ENCODE peak calls at places on chromosome 11, in five cellular contexts. One of them, this sample, is unnamed.

GRCh38 chr11:69227271-69227670 is 66.7 kb upstream of the MYEOV start:
- DNase-seq in HCT116: no peak
- DNase-seq in Calu3: no peak
- DNase-seq in A673: no peak
- DNase-seq in cardiac muscle cell: no peak
- DNase-seq in this sample: no peak

GRCh38 chr11:34345012-34345804 is 12.6 kb downstream of the ABTB2 start:
- DNase-seq in Calu3: peak; percentile 82
- DNase-seq in HCT116: peak; percentile 52
- DNase-seq in A673: peak; percentile 46
- DNase-seq in cardiac muscle cell: peak; percentile 77
- DNase-seq in this sample: no peak

GRCh38 chr11:29183301-29183700 is 833.5 kb downstream of the KCNA4 start:
- DNase-seq in Calu3: no peak
- DNase-seq in HCT116: no peak
- DNase-seq in cardiac muscle cell: no peak
- DNase-seq in A673: no peak
- DNase-seq in this sample: no peak

GRCh38 chr11:103279821-103280220 is 170.6 kb downstream of the DYNC2H1 start:
- DNase-seq in cardiac muscle cell: no peak
- DNase-seq in Calu3: no peak
- DNase-seq in A673: no peak
- DNase-seq in HCT116: no peak
- DNase-seq in this sample: no peak

GRCh38 chr11:116096596-116096995 is 592.4 kb upstream of the CADM1 start:
- DNase-seq in HCT116: no peak
- DNase-seq in A673: no peak
- DNase-seq in cardiac muscle cell: no peak
- DNase-seq in Calu3: no peak
- DNase-seq in this sample: no peak

GRCh38 chr11:57248780-57249383 is 11.8 kb upstream of the APLNR start:
- DNase-seq in A673: peak; percentile 71
- DNase-seq in cardiac muscle cell: peak; percentile 83
- DNase-seq in HCT116: peak; percentile 27
- DNase-seq in Calu3: peak; percentile 80
- DNase-seq in this sample: peak; percentile 63

GRCh38 chr11:45654242-45654641 is 11.2 kb downstream of the CHST1 start:
- DNase-seq in HCT116: no peak
- DNase-seq in Calu3: no peak
- DNase-seq in A673: no peak
- DNase-seq in cardiac muscle cell: no peak
- DNase-seq in this sample: no peak

GRCh38 chr11:10631761-10632160 is 61.8 kb downstream of the IRAG1 start:
- DNase-seq in A673: no peak
- DNase-seq in cardiac muscle cell: no peak
- DNase-seq in Calu3: no peak
- DNase-seq in HCT116: no peak
- DNase-seq in this sample: no peak

GRCh38 chr11:46390331-46391171 is 1.0 kb downstream of the CHRM4 start:
- DNase-seq in A673: peak; percentile 64
- DNase-seq in cardiac muscle cell: no peak
- DNase-seq in HCT116: no peak
- DNase-seq in Calu3: no peak
- DNase-seq in this sample: no peak

GRCh38 chr11:76159303-76159937 is 46.9 kb downstream of the WNT11 start:
- DNase-seq in A673: no peak
- DNase-seq in cardiac muscle cell: no peak
- DNase-seq in HCT116: no peak
- DNase-seq in Calu3: no peak
- DNase-seq in this sample: no peak

GRCh38 chr11:128519353-128519752 is 68.0 kb downstream of the ETS1 start:
- DNase-seq in HCT116: no peak
- DNase-seq in A673: no peak
- DNase-seq in cardiac muscle cell: no peak
- DNase-seq in Calu3: no peak
- DNase-seq in this sample: no peak

GRCh38 chr11:111631666-111632039 is 29.4 kb downstream of the SIK2 start:
- DNase-seq in Calu3: no peak
- DNase-seq in HCT116: no peak
- DNase-seq in A673: peak; percentile 87
- DNase-seq in cardiac muscle cell: peak; percentile 74
- DNase-seq in this sample: no peak

GRCh38 chr11:31711137-31711536 is 100.0 kb downstream of the PAX6 start:
- DNase-seq in A673: no peak
- DNase-seq in cardiac muscle cell: no peak
- DNase-seq in HCT116: no peak
- DNase-seq in Calu3: no peak
- DNase-seq in this sample: no peak

GRCh38 chr11:9774591-9775392 is 110.9 kb downstream of the SWAP70 start:
- DNase-seq in cardiac muscle cell: peak; percentile 78
- DNase-seq in HCT116: no peak
- DNase-seq in A673: no peak
- DNase-seq in Calu3: no peak
- DNase-seq in this sample: no peak

GRCh38 chr11:115845872-115846271 is 341.7 kb upstream of the CADM1 start:
- DNase-seq in HCT116: no peak
- DNase-seq in A673: no peak
- DNase-seq in cardiac muscle cell: no peak
- DNase-seq in Calu3: no peak
- DNase-seq in this sample: no peak

GRCh38 chr11:119157088-119157487 is 8.2 kb downstream of the ABCG4 start:
- DNase-seq in cardiac muscle cell: no peak
- DNase-seq in Calu3: peak; percentile 9
- DNase-seq in HCT116: no peak
- DNase-seq in A673: no peak
- DNase-seq in this sample: no peak

GRCh38 chr11:128406365-128406706 is 181.0 kb downstream of the ETS1 start:
- DNase-seq in cardiac muscle cell: no peak
- DNase-seq in Calu3: no peak
- DNase-seq in A673: no peak
- DNase-seq in HCT116: no peak
- DNase-seq in this sample: no peak

GRCh38 chr11:127651888-127652221 is 651.3 kb upstream of the KIRREL3 start:
- DNase-seq in cardiac muscle cell: no peak
- DNase-seq in A673: no peak
- DNase-seq in HCT116: no peak
- DNase-seq in Calu3: no peak
- DNase-seq in this sample: no peak

GRCh38 chr11:111438846-111439520 is 59.9 kb upstream of the POU2AF1 start:
- DNase-seq in Calu3: no peak
- DNase-seq in HCT116: no peak
- DNase-seq in A673: peak; percentile 34
- DNase-seq in cardiac muscle cell: no peak
- DNase-seq in this sample: no peak

GRCh38 chr11:72703281-72704008 is 29.2 kb upstream of the PDE2A start:
- DNase-seq in Calu3: no peak
- DNase-seq in HCT116: no peak
- DNase-seq in cardiac muscle cell: peak; percentile 88
- DNase-seq in A673: no peak
- DNase-seq in this sample: no peak

GRCh38 chr11:123507043-123507442 is 77.0 kb downstream of the GRAMD1B start:
- DNase-seq in A673: no peak
- DNase-seq in HCT116: no peak
- DNase-seq in Calu3: no peak
- DNase-seq in cardiac muscle cell: no peak
- DNase-seq in this sample: no peak

GRCh38 chr11:124483422-124483821 is 37.9 kb upstream of the OR8B8 start:
- DNase-seq in HCT116: no peak
- DNase-seq in Calu3: no peak
- DNase-seq in A673: peak; percentile 36
- DNase-seq in cardiac muscle cell: no peak
- DNase-seq in this sample: no peak

GRCh38 chr11:47369676-47370075 is 8.7 kb downstream of the SPI1 start:
- DNase-seq in HCT116: no peak
- DNase-seq in Calu3: no peak
- DNase-seq in A673: no peak
- DNase-seq in cardiac muscle cell: no peak
- DNase-seq in this sample: no peak

GRCh38 chr11:76734456-76735217 is 48.5 kb upstream of the TSKU start:
- DNase-seq in Calu3: no peak
- DNase-seq in cardiac muscle cell: no peak
- DNase-seq in A673: no peak
- DNase-seq in HCT116: no peak
- DNase-seq in this sample: no peak

GRCh38 chr11:109304159-109304558 is 117.8 kb upstream of the C11orf87 start:
- DNase-seq in A673: no peak
- DNase-seq in Calu3: no peak
- DNase-seq in cardiac muscle cell: peak; percentile 13
- DNase-seq in HCT116: no peak
- DNase-seq in this sample: no peak

GRCh38 chr11:554428-554823 is 6.1 kb downstream of the LMNTD2 start:
- DNase-seq in Calu3: no peak
- DNase-seq in HCT116: no peak
- DNase-seq in cardiac muscle cell: no peak
- DNase-seq in A673: no peak
- DNase-seq in this sample: no peak

GRCh38 chr11:62256281-62256680 is 13.7 kb upstream of the SCGB2A2 start:
- DNase-seq in Calu3: no peak
- DNase-seq in cardiac muscle cell: no peak
- DNase-seq in A673: no peak
- DNase-seq in HCT116: no peak
- DNase-seq in this sample: no peak

GRCh38 chr11:128451651-128452470 is 135.5 kb downstream of the ETS1 start:
- DNase-seq in cardiac muscle cell: peak; percentile 92
- DNase-seq in HCT116: no peak
- DNase-seq in A673: no peak
- DNase-seq in Calu3: peak; percentile 50
- DNase-seq in this sample: no peak

GRCh38 chr11:33013706-33014105 is 2.0 kb upstream of the DEPDC7 start:
- DNase-seq in Calu3: no peak
- DNase-seq in A673: no peak
- DNase-seq in HCT116: no peak
- DNase-seq in cardiac muscle cell: no peak
- DNase-seq in this sample: no peak

GRCh38 chr11:86802601-86803051 is 2.3 kb downstream of the PRSS23 start:
- DNase-seq in cardiac muscle cell: peak; percentile 65
- DNase-seq in A673: peak; percentile 82
- DNase-seq in Calu3: peak; percentile 25
- DNase-seq in HCT116: peak; percentile 53
- DNase-seq in this sample: no peak

GRCh38 chr11:78171951-78172350 is 16.5 kb downstream of the KCTD21 start:
- DNase-seq in A673: no peak
- DNase-seq in cardiac muscle cell: no peak
- DNase-seq in HCT116: no peak
- DNase-seq in Calu3: no peak
- DNase-seq in this sample: no peak

GRCh38 chr11:26851696-26852095 is 129.8 kb upstream of the SLC5A12 start:
- DNase-seq in cardiac muscle cell: no peak
- DNase-seq in Calu3: no peak
- DNase-seq in HCT116: no peak
- DNase-seq in A673: no peak
- DNase-seq in this sample: no peak

GRCh38 chr11:7651700-7652099 is 21.6 kb downstream of the CYB5R2 start:
- DNase-seq in HCT116: no peak
- DNase-seq in Calu3: no peak
- DNase-seq in cardiac muscle cell: no peak
- DNase-seq in A673: no peak
- DNase-seq in this sample: no peak

DNA sequence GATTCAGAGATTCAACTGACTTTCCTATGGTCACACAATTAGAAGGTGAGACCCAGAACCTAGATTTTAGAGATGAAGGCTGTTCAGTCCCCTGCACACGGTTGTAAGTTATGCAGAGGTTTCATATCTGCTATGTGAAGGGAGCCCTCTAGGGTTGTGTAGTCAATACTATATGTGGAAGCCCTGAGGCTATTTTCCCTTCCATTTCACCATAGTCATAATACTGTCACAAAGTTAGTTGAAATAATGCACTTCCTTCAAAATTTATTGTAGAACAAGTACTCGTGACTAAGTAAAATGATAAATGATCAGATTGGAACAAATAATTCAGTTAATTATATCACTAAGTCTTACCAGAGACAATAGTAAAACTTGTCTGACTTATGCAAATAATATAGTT is 48.8 kb downstream of the ENDOD1 start:
- DNase-seq in A673: peak; percentile 53
- DNase-seq in cardiac muscle cell: peak; percentile 41
- DNase-seq in Calu3: no peak
- DNase-seq in HCT116: no peak
- DNase-seq in this sample: no peak
- TF ChIP-seq CTCF in A673: peak; percentile 63
- TF ChIP-seq CTCF in cardiac muscle cell: peak; percentile 26
- TF ChIP-seq CTCF in Calu3: no peak
- TF ChIP-seq CTCF in HCT116: peak; percentile 62
- TF ChIP-seq CTCF in this sample: no peak

GRCh38 chr11:96257036-96257435 is 86.0 kb downstream of the MAML2 start:
- DNase-seq in A673: no peak
- DNase-seq in HCT116: no peak
- DNase-seq in cardiac muscle cell: no peak
- DNase-seq in Calu3: no peak
- DNase-seq in this sample: no peak
- TF ChIP-seq CTCF in A673: no peak
- TF ChIP-seq CTCF in HCT116: no peak
- TF ChIP-seq CTCF in cardiac muscle cell: no peak
- TF ChIP-seq CTCF in Calu3: no peak
- TF ChIP-seq CTCF in this sample: no peak

GRCh38 chr11:131064373-131064991 is 148.2 kb upstream of the SNX19 start:
- DNase-seq in Calu3: peak; percentile 47
- DNase-seq in cardiac muscle cell: peak; percentile 72
- DNase-seq in A673: peak; percentile 76
- DNase-seq in HCT116: peak; percentile 13
- DNase-seq in this sample: peak; percentile 48
- TF ChIP-seq CTCF in Calu3: peak; percentile 62
- TF ChIP-seq CTCF in cardiac muscle cell: peak; percentile 90
- TF ChIP-seq CTCF in A673: peak; percentile 94
- TF ChIP-seq CTCF in HCT116: peak; percentile 31
- TF ChIP-seq CTCF in this sample: peak; percentile 95

DNA sequence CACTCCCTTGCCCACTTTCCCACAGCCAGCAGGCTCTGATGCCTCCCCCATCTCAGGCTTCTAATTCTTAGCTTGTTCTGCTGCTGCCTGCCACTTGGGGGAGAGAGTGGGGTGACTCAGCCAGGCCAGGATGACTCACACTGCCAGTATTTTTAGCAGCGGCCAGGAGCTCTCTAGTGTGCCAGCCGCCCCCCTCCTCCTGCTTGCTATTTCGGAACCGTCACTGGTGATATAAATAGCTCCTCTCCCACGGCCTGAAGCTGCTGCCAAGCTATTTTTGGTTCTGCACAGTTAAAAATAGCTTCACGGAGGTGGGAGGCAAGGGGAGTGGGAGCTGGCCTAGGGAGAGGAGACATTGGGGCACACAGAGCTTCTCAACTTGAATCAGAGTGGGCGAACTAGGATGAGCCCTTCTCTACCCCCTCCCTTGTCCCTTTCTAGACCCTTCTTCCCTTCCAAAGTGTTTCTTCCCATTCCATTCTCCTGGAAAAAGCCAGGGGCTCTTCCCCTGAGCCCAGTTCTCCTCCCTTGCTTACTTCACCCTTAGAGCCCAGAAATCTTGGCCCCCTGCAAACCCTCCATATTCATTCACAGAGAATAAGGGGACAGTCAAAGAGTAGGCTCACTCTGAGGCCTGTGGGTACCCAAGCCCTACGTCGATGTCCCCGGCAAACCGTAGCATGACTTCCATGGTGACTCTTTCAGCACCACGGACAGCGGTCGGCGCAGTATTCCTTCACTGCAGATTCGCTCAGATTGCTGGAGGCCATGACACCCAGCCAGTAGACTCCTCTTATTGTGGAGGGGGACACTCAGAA is 2.5 kb upstream of the NPAS4 start:
- DNase-seq in HCT116: peak; percentile 48
- DNase-seq in cardiac muscle cell: peak; percentile 97
- DNase-seq in Calu3: peak; percentile 77
- DNase-seq in A673: peak; percentile 85
- DNase-seq in this sample: peak; percentile 78
- TF ChIP-seq CTCF in HCT116: peak; percentile 33
- TF ChIP-seq CTCF in cardiac muscle cell: peak; percentile 69
- TF ChIP-seq CTCF in Calu3: peak; percentile 66
- TF ChIP-seq CTCF in A673: peak; percentile 34
- TF ChIP-seq CTCF in this sample: no peak

GRCh38 chr11:43573233-43573632 is 107.3 kb upstream of the HSD17B12 start:
- DNase-seq in HCT116: peak; percentile 16
- DNase-seq in cardiac muscle cell: peak; percentile 34
- DNase-seq in Calu3: peak; percentile 38
- DNase-seq in A673: peak; percentile 88
- DNase-seq in this sample: no peak
- TF ChIP-seq CTCF in HCT116: peak; percentile 23
- TF ChIP-seq CTCF in cardiac muscle cell: peak; percentile 59
- TF ChIP-seq CTCF in Calu3: peak; percentile 30
- TF ChIP-seq CTCF in A673: peak; percentile 99
- TF ChIP-seq CTCF in this sample: peak; percentile 66

This sample was measured in progenitor cell of endocrine pancreas.